ENCODE peak calls at places on chromosomes 3 and 15, in eight cellular contexts. D is ascending aorta, M is mucosa of descending colon, X is sigmoid colon, I is vagina, R is right lobe of liver, N is Peyer's patch, K is heart left ventricle. E is an unnamed sample.
A peak's percentile ranks its signal among the peaks of the same experiment; 100 is the strongest.

GRCh38 chr3:128973988-128974564 is 19.8 kb downstream of the CFAP92 start:
- DNase-seq in D (no peak), M (no peak), X (no peak), I (no peak), R (no peak), N (no peak), K (no peak), E (no peak)

GRCh38 chr3:31770822-31771326 is 210.2 kb downstream of the OSBPL10 start:
- DNase-seq in D (no peak), M (no peak), X (no peak), I (no peak), R (no peak), N (no peak), K (no peak), E (no peak)

GRCh38 chr15:89198934-89199333 is 22.4 kb downstream of the RLBP1 start:
- DNase-seq in D (no peak), M (no peak), X (no peak), I (no peak), R (no peak), N (no peak), K (no peak), E (no peak)

GRCh38 chr3:12471228-12471627 is 13.1 kb upstream of the TSEN2 start:
- DNase-seq in D (no peak), M (peak; percentile 69), X (no peak), I (no peak), R (no peak), N (peak; percentile 55), K (no peak), E (no peak)

GRCh38 chr3:129831503-129831902 is 62.0 kb downstream of the TMCC1 start:
- DNase-seq in D (no peak), M (no peak), X (no peak), I (no peak), R (no peak), N (no peak), K (no peak), E (no peak)

GRCh38 chr3:151837057-151837456 is 23.1 kb downstream of the AADAC start:
- DNase-seq in D (no peak), M (no peak), X (no peak), I (no peak), R (no peak), N (no peak), K (no peak), E (no peak)

GRCh38 chr3:131349946-131350347 is 31.6 kb upstream of the NUDT16 start:
- DNase-seq in D (no peak), M (no peak), X (no peak), I (no peak), R (no peak), N (no peak), K (peak; percentile 33), E (no peak)

GRCh38 chr3:20323307-20323927 is 137.4 kb upstream of the SGO1 start:
- DNase-seq in D (no peak), M (no peak), X (no peak), I (no peak), R (no peak), N (no peak), K (no peak), E (no peak)

GRCh38 chr15:45885801-45886200 is 251.0 kb downstream of the SQOR start:
- DNase-seq in D (no peak), M (no peak), X (no peak), I (no peak), R (no peak), N (no peak), K (no peak), E (no peak)

GRCh38 chr3:132064114-132064513 is 29.3 kb upstream of the CPNE4 start:
- DNase-seq in D (no peak), M (no peak), X (no peak), I (no peak), R (no peak), N (no peak), K (no peak), E (no peak)

GRCh38 chr3:31011383-31011782 is 116.9 kb upstream of the GADL1 start:
- DNase-seq in D (no peak), M (no peak), X (no peak), I (no peak), R (no peak), N (no peak), K (no peak), E (no peak)

GRCh38 chr3:44065741-44066140 is 175.9 kb upstream of the TOPAZ1 start:
- DNase-seq in D (no peak), M (no peak), X (no peak), I (peak; percentile 34), R (no peak), N (no peak), K (no peak), E (no peak)
- TF ChIP-seq CTCF in D (no peak), M (no peak), X (no peak), I (no peak), R (no peak), N (no peak), K (no peak), E (peak; percentile 9)

GRCh38 chr15:92821491-92822116 is 78.5 kb upstream of the CHD2 start:
- DNase-seq in D (no peak), M (no peak), X (no peak), I (no peak), R (no peak), N (no peak), K (no peak), E (no peak)

GRCh38 chr15:92819312-92820232 is 80.6 kb upstream of the CHD2 start:
- DNase-seq in D (no peak), M (no peak), X (no peak), I (no peak), R (no peak), N (no peak), K (no peak), E (no peak)

GRCh38 chr15:92818658-92819311 is 81.3 kb upstream of the CHD2 start:
- DNase-seq in D (no peak), M (no peak), X (no peak), I (no peak), R (no peak), N (no peak), K (no peak), E (no peak)

GRCh38 chr15:92822216-92823144 is 77.6 kb upstream of the CHD2 start:
- DNase-seq in D (no peak), M (no peak), X (no peak), I (no peak), R (no peak), N (no peak), K (no peak), E (no peak)

GRCh38 chr15:92820233-92821021 is 79.7 kb upstream of the CHD2 start:
- DNase-seq in D (peak; percentile 48), M (peak; percentile 95), X (peak; percentile 95), I (peak; percentile 94), R (peak; percentile 94), N (peak; percentile 95), K (peak; percentile 94), E (peak; percentile 55)
- H3K4me1 ChIP-seq in D (no peaks in the 10 kb centered on the region), M (peaks cover 29% of the 10 kb centered on the region), X (no peaks in the 10 kb centered on the region), I (peaks cover 33% of the 10 kb centered on the region), R (no peaks in the 10 kb centered on the region), N (no peaks in the 10 kb centered on the region), K (peaks cover 18% of the 10 kb centered on the region), E (peaks cover 5% of the 10 kb centered on the region)

DNA sequence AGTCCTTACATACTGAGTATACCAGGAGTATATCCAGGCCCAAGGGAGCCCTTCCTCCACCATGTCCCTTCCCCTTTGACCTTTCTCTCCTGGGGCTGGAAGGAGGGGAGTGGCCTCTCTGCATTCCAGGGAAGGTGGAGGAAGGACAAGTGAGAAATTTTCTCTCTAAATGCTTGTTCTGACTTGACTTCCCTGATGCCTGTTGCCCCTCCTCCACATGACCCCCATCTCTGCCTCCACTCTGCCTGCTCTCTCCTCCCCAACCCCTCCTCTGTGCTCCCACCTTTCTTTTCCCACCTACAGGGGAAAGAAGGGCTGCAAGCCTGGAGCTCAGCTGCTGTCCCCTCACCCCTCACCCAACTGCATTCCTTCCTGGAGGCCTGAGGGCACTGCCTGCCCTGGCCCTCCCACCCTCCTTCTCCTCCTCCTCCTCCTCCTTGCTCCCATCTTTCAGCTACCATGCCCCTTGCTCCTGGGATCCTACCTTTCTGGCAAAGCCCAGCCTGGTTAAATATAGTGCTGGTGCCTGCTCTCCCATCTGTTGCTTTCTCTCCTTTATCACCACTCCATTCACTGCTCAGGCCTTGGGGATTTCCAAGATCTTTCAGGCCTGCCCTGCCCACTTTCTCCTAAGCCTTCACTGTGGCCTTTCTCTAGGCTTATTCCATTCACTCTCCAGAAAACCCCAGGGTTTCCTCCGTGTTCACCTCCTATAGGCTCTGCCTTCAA is 8.5 kb upstream of the DAG1 start:
- DNase-seq in D (no peak), M (no peak), X (no peak), I (no peak), R (no peak), N (no peak), K (no peak), E (no peak)
- TF ChIP-seq CTCF in D (no peak), M (no peak), X (no peak), I (no peak), R (no peak), N (no peak), K (no peak), E (no peak)

GRCh38 chr15:80071652-80072051 is 12.2 kb downstream of the ZFAND6 start:
- DNase-seq in D (no peak), M (no peak), X (no peak), I (no peak), R (no peak), N (no peak), K (no peak), E (no peak)

GRCh38 chr15:80073197-80073596 is 13.7 kb downstream of the ZFAND6 start:
- DNase-seq in D (no peak), M (no peak), X (no peak), I (no peak), R (no peak), N (no peak), K (no peak), E (no peak)

GRCh38 chr15:80072285-80072684 is 12.8 kb downstream of the ZFAND6 start:
- DNase-seq in D (no peak), M (no peak), X (no peak), I (no peak), R (no peak), N (no peak), K (peak; percentile 26), E (no peak)

GRCh38 chr15:80068578-80068977 is 9.1 kb downstream of the ZFAND6 start:
- DNase-seq in D (no peak), M (no peak), X (no peak), I (no peak), R (no peak), N (no peak), K (no peak), E (no peak)

DNA sequence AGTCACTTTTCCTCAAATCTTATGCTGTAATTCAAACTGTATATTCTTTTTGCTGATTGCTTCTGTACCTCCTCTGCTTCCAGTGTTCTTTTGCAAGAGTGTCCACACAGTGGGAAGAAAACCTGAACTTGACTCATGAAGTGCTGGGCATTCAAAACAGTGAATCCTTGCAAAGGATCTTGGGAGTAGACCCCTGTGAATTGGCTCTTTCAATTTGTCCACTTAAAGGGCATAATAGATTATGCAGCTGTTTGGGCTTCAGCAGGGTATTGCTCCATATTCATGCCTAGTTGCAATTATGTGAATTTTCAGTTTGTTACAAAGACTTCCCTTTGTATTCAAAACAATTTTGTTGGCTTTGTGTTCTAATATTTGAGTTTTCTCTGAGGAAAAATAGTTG is 11.4 kb downstream of the ZFAND6 start:
- DNase-seq in D (no peak), M (no peak), X (no peak), I (no peak), R (no peak), N (no peak), K (no peak), E (no peak)
- H3K4me1 ChIP-seq in D (no peaks in the 10 kb centered on the region), M (peaks cover 38% of the 10 kb centered on the region), X (no peaks in the 10 kb centered on the region), I (peaks cover 48% of the 10 kb centered on the region), R (no peaks in the 10 kb centered on the region), N (no peaks in the 10 kb centered on the region), K (peaks cover 34% of the 10 kb centered on the region), E (peaks cover 28% of the 10 kb centered on the region)

E was measured in thoracic aorta.